ENCODE peak calls at places on chromosomes 4 and X, in seven cellular contexts. M is OCI-LY7, H is neural progenitor cell, D is PC-3, L is fibroblast of lung, J is hepatocyte, U is neuronal stem cell. E is an unnamed sample. For H3K9me3, the result is how much of the 10 kb centered on the place peaks cover.

GRCh38 chr4:95289028-95289634 is 259.6 kb downstream of the UNC5C start:
- DNase-seq in J (peak), L (peak), D (peak), M (peak), H (no peak), U (no peak), E (no peak)

GRCh38 chrX:19535481-19535880 is 20.2 kb upstream of the MAP3K15 start:
- DNase-seq in M (peak), D (peak), J (peak), U (no peak), H (peak), L (peak), E (peak)

GRCh38 chr4:173398251-173398650 is 665 bp downstream of the SCRG1 start:
- DNase-seq in D (no peak), L (peak), M (no peak), H (no peak), U (no peak), J (no peak), E (no peak)

GRCh38 chr4:2252530-2252924 is 9.4 kb downstream of the MXD4 start:
- DNase-seq in U (no peak), L (no peak), J (no peak), D (no peak), H (no peak), M (no peak), E (no peak)

GRCh38 chr4:142324572-142324971 is 521.5 kb downstream of the INPP4B start:
- DNase-seq in M (no peak), H (no peak), L (no peak), U (no peak), D (no peak), J (no peak), E (no peak)

GRCh38 chr4:183589710-183590109 is 69.3 kb downstream of the RWDD4 start:
- DNase-seq in H (no peak), J (no peak), L (peak), D (no peak), M (no peak), U (no peak), E (no peak)

GRCh38 chr4:84968936-84969335 is 2.4 kb upstream of the WDFY3 start:
- DNase-seq in D (no peak), M (no peak), L (no peak), H (no peak), J (no peak), U (no peak), E (no peak)

GRCh38 chr4:17030543-17030942 is 132.1 kb upstream of the LDB2 start:
- DNase-seq in J (peak), D (peak), L (peak), U (no peak), M (no peak), H (no peak), E (no peak)

GRCh38 chr4:26321326-26322276 is 787 bp downstream of the RBPJ start:
- DNase-seq in M (peak), U (no peak), J (peak), H (peak), L (peak), D (no peak), E (no peak)

GRCh38 chr4:7464259-7464655 is 29.5 kb upstream of the PSAPL1 start:
- DNase-seq in L (no peak), D (no peak), M (no peak), U (no peak), H (peak), J (no peak), E (no peak)

GRCh38 chr4:105620640-105621323 is 68.4 kb downstream of the ARHGEF38 start:
- DNase-seq in M (no peak), D (peak), H (no peak), L (peak), J (peak), U (no peak), E (peak)

GRCh38 chrX:88604433-88605221 is 142.4 kb upstream of the CPXCR1 start:
- DNase-seq in J (peak), D (peak), H (no peak), M (no peak), L (no peak), U (no peak), E (no peak)

GRCh38 chr4:108072300-108072699 is 82.6 kb downstream of the HADH start:
- DNase-seq in M (peak), D (peak), J (peak), U (no peak), H (no peak), L (no peak), E (no peak)

GRCh38 chrX:19839770-19840254 is 47.6 kb downstream of the SH3KBP1 start:
- DNase-seq in D (peak), J (no peak), H (no peak), L (no peak), U (no peak), M (peak), E (peak)

GRCh38 chr4:7677799-7678301 is 243.1 kb upstream of the PSAPL1 start:
- DNase-seq in J (no peak), L (no peak), U (no peak), H (no peak), M (no peak), D (no peak), E (no peak)

GRCh38 chr4:144399927-144400326 is 246.0 kb upstream of the HHIP start:
- DNase-seq in D (peak), H (no peak), U (no peak), J (peak), L (peak), M (no peak), E (peak)

GRCh38 chr4:125105561-125105960 is 209.2 kb upstream of the FAT4 start:
- DNase-seq in U (no peak), D (no peak), J (no peak), M (no peak), L (peak), H (no peak), E (no peak)

GRCh38 chr4:165965503-165965902 is 92.5 kb downstream of the TLL1 start:
- DNase-seq in M (no peak), U (no peak), D (peak), L (no peak), J (no peak), H (no peak), E (no peak)

GRCh38 chr4:155405059-155405458 is 28.3 kb upstream of the MAP9 start:
- DNase-seq in J (no peak), D (peak), H (no peak), U (no peak), L (peak), M (no peak), E (no peak)

GRCh38 chr4:55437356-55437796 is 41.6 kb downstream of the TMEM165 start:
- DNase-seq in J (peak), D (peak), U (no peak), L (peak), M (no peak), H (no peak), E (no peak)

GRCh38 chr4:83114576-83114975 is at the start of gene PLAC8:
- DNase-seq in M (no peak), D (peak), H (no peak), J (peak), L (no peak), U (no peak), E (no peak)

GRCh38 chr4:73676881-73677323 is 56.7 kb upstream of the RASSF6 start:
- DNase-seq in M (peak), L (peak), H (no peak), U (no peak), D (peak), J (peak), E (peak)

GRCh38 chrX:153407736-153408135 is 3.5 kb upstream of the ZFP92 start:
- DNase-seq in L (no peak), H (no peak), J (no peak), D (no peak), M (no peak), U (no peak), E (no peak)

GRCh38 chrX:81708506-81708905 is 506.6 kb downstream of the SH3BGRL start:
- DNase-seq in M (no peak), H (no peak), J (no peak), L (no peak), U (no peak), D (peak), E (peak)

GRCh38 chrX:12824944-12825343 is 33.7 kb downstream of the PRPS2 start:
- DNase-seq in D (no peak), M (no peak), H (no peak), J (no peak), U (no peak), L (peak), E (no peak)

GRCh38 chr4:6633091-6633906 is 7.2 kb upstream of the MRFAP1 start:
- DNase-seq in U (no peak), J (no peak), L (peak), D (peak), M (peak), H (peak), E (peak)

DNA sequence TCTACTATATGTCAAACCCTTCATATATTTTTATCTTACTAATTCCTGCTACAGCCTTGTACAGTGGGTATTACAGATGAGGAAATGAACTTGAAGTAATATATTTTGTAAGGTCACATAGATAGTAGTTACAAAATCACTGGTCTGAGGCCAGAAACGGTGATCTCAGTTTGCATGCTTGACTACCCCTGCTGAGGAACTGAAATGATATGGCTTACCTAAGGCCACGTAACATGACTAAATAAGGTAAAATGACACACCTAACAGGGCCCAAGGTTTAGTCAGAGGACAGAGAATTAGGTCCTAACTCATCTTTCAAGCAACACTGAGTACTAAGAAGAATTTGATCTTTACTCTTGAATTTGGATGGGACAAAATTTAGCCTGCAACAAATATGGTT is 1.5 kb upstream of the COMMD8 start:
- DNase-seq in J (no peak), M (peak), D (no peak), U (no peak), H (no peak), L (no peak), E (no peak)
- H2AFZ ChIP-seq in J (no peak), M (peak), D (no peak), U (no peak), H (no peak), L (no peak), E (no peak)

GRCh38 chr4:127759893-127760292 is 22.2 kb upstream of the HSPA4L start:
- DNase-seq in J (no peak), D (peak), U (no peak), M (no peak), H (no peak), L (no peak), E (no peak)
- H3K9me3 ChIP-seq in J (under half), D (under half), U (under half), M (under half), H (under half), L (under half), E (under half)

DNA sequence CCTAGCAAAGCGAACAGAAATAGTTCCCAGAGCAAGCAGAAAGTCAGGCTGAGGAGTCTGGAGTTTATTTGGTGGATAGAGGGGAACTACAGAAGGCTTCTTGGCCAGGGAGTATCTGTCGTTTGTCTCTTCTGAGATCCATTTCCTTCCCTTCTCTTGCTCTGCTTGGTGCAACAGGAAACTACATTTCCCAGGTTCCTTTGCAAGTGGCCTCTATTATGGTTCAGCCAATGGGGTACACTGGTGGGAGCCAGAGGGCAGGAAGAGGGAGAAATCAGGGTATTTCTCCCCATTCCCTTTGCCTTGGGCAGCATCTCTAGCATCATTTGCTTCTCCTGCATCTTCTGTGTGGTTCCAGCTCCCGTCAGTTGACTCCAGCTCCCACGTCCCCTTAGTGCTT is 142.1 kb downstream of the BCOR start:
- DNase-seq in U (no peak), M (peak), L (no peak), H (peak), D (no peak), J (no peak), E (no peak)
- H2AFZ ChIP-seq in U (peak), M (peak), L (no peak), H (peak), D (no peak), J (no peak), E (no peak)

GRCh38 chrX:155877288-155877687 is 3.9 kb upstream of the VAMP7 start:
- DNase-seq in U (no peak), L (no peak), M (peak), J (no peak), D (no peak), H (no peak), E (no peak)
- H3K9me3 ChIP-seq in U (under half), L (under half), M (under half), J (under half), D (under half), H (under half), E (under half)

GRCh38 chrX:49164589-49165360 is 2.2 kb downstream of the MAGIX start:
- DNase-seq in L (no peak), D (no peak), H (no peak), M (no peak), J (no peak), U (no peak), E (no peak)
- H2AFZ ChIP-seq in L (no peak), D (no peak), H (no peak), M (peak), J (no peak), U (no peak), E (no peak)

DNA sequence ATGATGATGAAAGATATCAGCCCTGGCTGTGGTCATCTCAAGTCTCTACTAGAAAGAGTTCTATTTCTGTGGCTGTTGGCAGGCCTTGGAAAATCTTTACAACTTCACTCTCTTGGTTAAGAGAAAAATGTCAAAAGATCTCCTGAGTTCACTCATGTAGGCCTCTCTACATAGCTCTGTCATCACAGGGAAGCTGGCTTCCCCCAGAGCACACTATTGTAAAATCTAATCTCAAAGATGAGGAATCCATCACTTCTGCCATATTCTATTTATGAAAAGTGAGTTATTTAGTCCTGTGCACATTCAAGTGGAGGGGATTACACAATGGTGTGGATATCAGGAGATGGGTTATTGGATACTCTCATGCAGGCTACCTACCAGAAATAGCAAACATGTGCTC is 388.4 kb upstream of the HS3ST1 start:
- DNase-seq in U (no peak), H (no peak), M (no peak), D (no peak), J (no peak), L (no peak), E (no peak)
- H3K9me3 ChIP-seq in U (under half), H (under half), M (under half), D (under half), J (under half), L (under half), E (under half)

GRCh38 chr4:158521490-158522111 is at the start of gene RXFP1:
- DNase-seq in L (no peak), D (no peak), M (no peak), H (no peak), J (no peak), U (no peak), E (no peak)
- H2AFZ ChIP-seq in L (no peak), D (no peak), M (no peak), H (peak), J (peak), U (no peak), E (no peak)